ENCODE peak calls at places on chromosomes 5 and 9, in ten cellular contexts. E is CD8-positive, alpha-beta T cell; U is pancreas; A is HFF-Myc; F is CD8-positive, alpha-beta memory T cell; T is breast epithelium; Q is foreskin fibroblast; O is gastrocnemius medialis; C is HCT116; V is CD4-positive, alpha-beta memory T cell. S is an unnamed sample.

GRCh38 chr5:172870807-172871431 is 36.9 kb downstream of the ERGIC1 start:
- DNase-seq in T (no peak), O (no peak), E (no peak), F (no peak), Q (no peak), U (no peak), A (no peak), V (no peak), C (no peak), S (no peak)

GRCh38 chr5:142811840-142812557 is 41.8 kb downstream of the ARHGAP26 start:
- DNase-seq in F (no peak), V (no peak), Q (no peak), E (no peak), C (no peak), O (no peak), A (no peak), U (no peak), T (no peak), S (no peak)

GRCh38 chr5:179343021-179343781 is 2.1 kb downstream of the ADAMTS2 start:
- DNase-seq in Q (no peak), U (no peak), C (no peak), T (no peak), F (no peak), O (no peak), V (no peak), E (no peak), A (no peak), S (no peak)

GRCh38 chr5:95725937-95726810 is 5.0 kb upstream of the RHOBTB3 start:
- DNase-seq in V (no peak), E (no peak), A (no peak), Q (no peak), T (no peak), F (no peak), O (no peak), C (no peak), U (no peak), S (peak)

GRCh38 chr9:33202552-33203300 is 35.6 kb upstream of the B4GALT1 start:
- DNase-seq in Q (peak), T (no peak), O (peak), C (no peak), E (no peak), A (peak), U (peak), F (no peak), V (no peak), S (no peak)

GRCh38 chr9:78986446-78986845 is 585.3 kb upstream of the TLE4 start:
- DNase-seq in A (no peak), T (no peak), U (no peak), F (no peak), E (no peak), Q (no peak), C (no peak), O (no peak), V (no peak), S (no peak)

GRCh38 chr5:149546974-149547373 is 4.3 kb downstream of the CSNK1A1 start:
- DNase-seq in F (no peak), E (no peak), V (no peak), U (no peak), Q (no peak), A (no peak), C (no peak), O (no peak), T (no peak), S (no peak)

GRCh38 chr9:78023003-78023741 is 8.4 kb downstream of the GNAQ start:
- DNase-seq in A (no peak), O (no peak), E (no peak), U (no peak), V (no peak), T (no peak), Q (peak), C (no peak), F (no peak), S (peak)

GRCh38 chr5:132283423-132284043 is 10.7 kb upstream of the SLC22A4 start:
- DNase-seq in E (peak), O (no peak), A (no peak), Q (no peak), T (no peak), C (no peak), F (no peak), V (no peak), U (no peak), S (no peak)

GRCh38 chr5:39177629-39177959 is 41.8 kb downstream of the FYB1 start:
- DNase-seq in U (no peak), F (no peak), E (no peak), Q (no peak), O (no peak), A (no peak), V (peak), C (no peak), T (no peak), S (no peak)

GRCh38 chr9:126860757-126861466 is 473 bp downstream of the ZBTB34 start:
- DNase-seq in U (peak), F (no peak), T (no peak), A (no peak), C (no peak), V (no peak), O (no peak), E (no peak), Q (no peak), S (no peak)

GRCh38 chr5:52915176-52915875 is 73.8 kb upstream of the ITGA2 start:
- DNase-seq in F (peak), O (no peak), C (peak), V (peak), A (peak), U (peak), T (no peak), E (peak), Q (peak), S (peak)

GRCh38 chr9:84107081-84107480 is 126.5 kb downstream of the RMI1 start:
- DNase-seq in C (no peak), F (no peak), V (no peak), E (no peak), U (no peak), Q (no peak), T (no peak), O (no peak), A (no peak), S (no peak)

GRCh38 chr9:84107995-84108394 is 127.4 kb downstream of the RMI1 start:
- DNase-seq in E (no peak), Q (no peak), T (no peak), V (no peak), O (no peak), A (no peak), U (no peak), C (no peak), F (no peak), S (no peak)

GRCh38 chr9:84101892-84102632 is 121.5 kb downstream of the RMI1 start:
- DNase-seq in V (no peak), T (no peak), E (no peak), F (no peak), O (no peak), A (no peak), Q (no peak), U (no peak), C (no peak), S (no peak)
- H3K4me3 ChIP-seq in V (no peak), T (peak), E (no peak), F (no peak), O (no peak), A (no peak), Q (no peak), U (no peak), C (no peak), S (no peak)

GRCh38 chr9:111632695-111633388 is 1.7 kb downstream of the DNAJC25 start:
- DNase-seq in A (no peak), C (no peak), U (no peak), V (no peak), E (no peak), F (no peak), T (no peak), O (no peak), Q (no peak), S (no peak)
- H3K4me3 ChIP-seq in A (peak), C (peak), U (no peak), V (peak), E (no peak), F (no peak), T (peak), O (peak), Q (peak), S (peak)

GRCh38 chr9:109320338-109320733 is 523 bp downstream of the EPB41L4B start:
- DNase-seq in U (no peak), C (no peak), E (no peak), F (no peak), V (no peak), A (no peak), T (no peak), O (no peak), Q (no peak), S (no peak)
- H3K4me3 ChIP-seq in U (no peak), C (no peak), E (no peak), F (no peak), V (no peak), A (no peak), T (peak), O (peak), Q (no peak), S (no peak)

DNA sequence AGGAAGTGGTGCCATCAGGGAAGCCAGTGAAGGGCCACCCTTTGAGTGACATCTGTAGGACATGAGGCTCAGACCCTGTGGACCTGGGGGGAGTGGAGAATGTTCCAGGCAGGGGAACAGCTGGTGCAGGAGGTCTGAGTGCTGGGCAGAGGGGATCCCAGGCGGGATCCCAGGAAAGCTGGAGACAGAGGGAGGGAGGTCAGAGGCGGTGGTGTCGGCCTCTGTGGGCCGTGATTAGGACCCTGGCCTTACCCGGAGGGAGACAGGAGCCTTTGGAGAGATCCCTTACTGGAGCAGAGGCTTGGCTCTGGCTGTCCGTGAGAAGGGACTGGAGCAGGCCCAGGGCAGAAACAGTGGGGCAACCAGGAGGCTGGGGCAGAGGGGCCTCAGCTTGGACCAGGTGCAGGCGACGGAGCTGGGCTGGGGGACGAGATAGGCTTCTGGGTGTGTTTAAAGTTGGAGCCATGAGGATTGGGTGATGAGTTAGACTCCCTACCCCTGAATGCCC is 12.1 kb upstream of the GRHPR start:
- DNase-seq in O (no peak), C (no peak), A (no peak), Q (no peak), U (no peak), F (no peak), V (no peak), E (no peak), T (no peak), S (no peak)
- H3K4me3 ChIP-seq in O (no peak), C (no peak), A (no peak), Q (no peak), U (no peak), F (no peak), V (no peak), E (no peak), T (no peak), S (no peak)

GRCh38 chr9:115204827-115205506 is 87.0 kb upstream of the TNC start:
- DNase-seq in Q (peak), F (no peak), O (no peak), U (no peak), V (no peak), E (no peak), C (no peak), T (no peak), A (peak), S (peak)
- H3K4me3 ChIP-seq in Q (no peak), F (no peak), O (no peak), U (no peak), V (no peak), E (no peak), C (no peak), T (no peak), A (no peak), S (no peak)